ENCODE peak calls at places on chromosome 2, in eight cellular contexts. W, E, D, B, H, L, A and C are unnamed samples.

GRCh38 chr2:121856358-121856757 is 100.9 kb downstream of the TSN start:
- DNase-seq in E (no peak), B (no peak), W (no peak), L (no peak), A (no peak), H (no peak), D (no peak), C (no peak)

GRCh38 chr2:37809525-37809924 is 115.6 kb upstream of the RMDN2 start:
- DNase-seq in B (peak), W (peak), A (no peak), E (no peak), D (no peak), H (peak), L (no peak), C (no peak)

GRCh38 chr2:96251721-96252292 is 14.0 kb downstream of the TMEM127 start:
- DNase-seq in W (peak), D (peak), B (peak), E (no peak), L (no peak), A (peak), H (peak), C (peak)

GRCh38 chr2:234328444-234328990 is 168.4 kb downstream of the ARL4C start:
- DNase-seq in W (no peak), B (no peak), L (no peak), D (no peak), A (no peak), E (no peak), H (no peak), C (no peak)

GRCh38 chr2:16218651-16219050 is 278.3 kb downstream of the MYCN start:
- DNase-seq in D (no peak), A (peak), H (no peak), B (peak), W (peak), E (no peak), L (peak), C (peak)

GRCh38 chr2:75729861-75730260 is 19.1 kb upstream of the GCFC2 start:
- DNase-seq in B (no peak), A (no peak), E (no peak), L (no peak), H (peak), D (no peak), W (peak), C (peak)

GRCh38 chr2:86434290-86434689 is 6.9 kb upstream of the KDM3A start:
- DNase-seq in E (no peak), A (no peak), W (no peak), L (no peak), H (no peak), B (no peak), D (no peak), C (no peak)

GRCh38 chr2:46649004-46649403 is 169.6 kb downstream of the TMEM247 start:
- DNase-seq in W (no peak), H (no peak), L (no peak), A (no peak), B (no peak), D (no peak), E (no peak), C (no peak)

GRCh38 chr2:27024188-27024587 is 8.6 kb upstream of the TMEM214 start:
- DNase-seq in H (no peak), L (no peak), A (no peak), E (no peak), D (no peak), W (peak), B (peak), C (no peak)

GRCh38 chr2:112198780-112199179 is 56.1 kb downstream of the ZC3H8 start:
- DNase-seq in A (no peak), H (no peak), D (peak), E (no peak), B (no peak), L (no peak), W (no peak), C (no peak)

GRCh38 chr2:134207589-134208209 is 46.2 kb upstream of the MGAT5 start:
- DNase-seq in A (peak), W (peak), E (no peak), H (peak), L (peak), B (peak), D (no peak), C (peak)

GRCh38 chr2:71595549-71595948 is 142.2 kb downstream of the DYSF start:
- DNase-seq in B (no peak), A (peak), W (no peak), H (no peak), L (no peak), E (no peak), D (no peak), C (peak)

GRCh38 chr2:223837290-223838061 is at the start of gene AP1S3:
- DNase-seq in L (peak), A (peak), H (peak), D (no peak), B (peak), E (peak), W (peak), C (peak)

GRCh38 chr2:8138525-8138922 is 543.3 kb upstream of the ID2 start:
- DNase-seq in D (no peak), A (no peak), W (no peak), L (no peak), E (no peak), H (no peak), B (no peak), C (no peak)

GRCh38 chr2:23404426-23404825 is 19.4 kb downstream of the KLHL29 start:
- DNase-seq in E (no peak), D (no peak), L (peak), A (no peak), B (peak), W (peak), H (peak), C (peak)